ENCODE peak calls at places on chromosomes 1 and 21, in seven cellular contexts. S is upper lobe of right lung, A is endothelial cell, F is progenitor cell of endocrine pancreas, G is AG09309, V is IMR-90, P is astrocyte. U is an unnamed sample.
A peak's percentile ranks its signal among the peaks of the same experiment; 100 is the strongest.

GRCh38 chr1:37274491-37274890 is 199.9 kb upstream of the ZC3H12A start:
- DNase-seq in F (no peak), G (no peak), V (no peak), P (no peak), S (no peak), A (no peak), U (no peak)

GRCh38 chr1:112002525-112002924 is 13.1 kb upstream of the KCND3 start:
- DNase-seq in S (no peak), A (no peak), G (no peak), P (no peak), F (no peak), V (no peak), U (no peak)

GRCh38 chr1:118185083-118185899 is at the start of gene SPAG17:
- DNase-seq in P (peak; percentile 51), S (peak; percentile 77), F (peak; percentile 75), G (no peak), A (peak; percentile 89), V (peak; percentile 21), U (peak; percentile 76)

GRCh38 chr1:180482425-180483275 is 19.7 kb downstream of the ACBD6 start:
- DNase-seq in A (peak; percentile 18), P (peak; percentile 20), S (no peak), F (no peak), G (peak; percentile 23), V (peak; percentile 67), U (peak; percentile 44)

GRCh38 chr1:4741876-4742423 is 87.5 kb downstream of the AJAP1 start:
- DNase-seq in S (no peak), G (no peak), A (no peak), P (no peak), V (no peak), F (no peak), U (no peak)

GRCh38 chr1:21550866-21551475 is 41.7 kb downstream of the ALPL start:
- DNase-seq in A (no peak), V (no peak), S (no peak), G (no peak), P (no peak), F (no peak), U (no peak)

GRCh38 chr21:42459065-42459430 is 37.0 kb downstream of the RSPH1 start:
- DNase-seq in S (no peak), P (no peak), G (no peak), F (no peak), A (no peak), V (no peak), U (no peak)

GRCh38 chr1:115134850-115135484 is 45.7 kb upstream of the TSPAN2 start:
- DNase-seq in A (no peak), F (no peak), S (no peak), V (peak; percentile 82), G (peak; percentile 49), P (peak; percentile 87), U (peak; percentile 22)

GRCh38 chr1:105437847-105438246 is 1618.6 kb upstream of the PRMT6 start:
- DNase-seq in A (no peak), V (no peak), F (no peak), G (no peak), S (peak; percentile 51), P (no peak), U (no peak)

GRCh38 chr1:88878731-88879130 is 12.6 kb downstream of the GTF2B start:
- DNase-seq in S (no peak), A (no peak), F (no peak), V (peak; percentile 31), P (no peak), G (no peak), U (no peak)

GRCh38 chr21:46324390-46325072 is 575 bp downstream of the PCNT start:
- DNase-seq in S (peak; percentile 93), A (peak; percentile 88), P (peak; percentile 41), G (peak; percentile 13), F (peak; percentile 75), V (peak; percentile 70), U (peak; percentile 87)

GRCh38 chr1:30047576-30047975 is 675.8 kb downstream of the MATN1 start:
- DNase-seq in A (no peak), G (no peak), P (no peak), S (peak; percentile 40), V (no peak), F (no peak), U (no peak)

GRCh38 chr21:41558842-41559241 is 50.9 kb upstream of the TMPRSS2 start:
- DNase-seq in P (no peak), F (no peak), S (no peak), G (no peak), A (no peak), V (no peak), U (no peak)

GRCh38 chr1:209076688-209077087 is 506.8 kb upstream of the CAMK1G start:
- DNase-seq in S (no peak), F (no peak), A (no peak), V (no peak), G (no peak), P (peak; percentile 8), U (no peak)

GRCh38 chr1:201126832-201127754 is at the start of gene ASCL5:
- DNase-seq in G (no peak), F (no peak), A (no peak), V (peak; percentile 59), P (peak; percentile 23), S (peak; percentile 70), U (peak; percentile 80)

GRCh38 chr1:150678988-150679387 is 18.0 kb downstream of the GOLPH3L start:
- DNase-seq in P (no peak), A (no peak), S (no peak), F (no peak), V (no peak), G (no peak), U (no peak)

GRCh38 chr1:17984510-17985085 is 123.0 kb upstream of the IGSF21 start:
- DNase-seq in V (no peak), G (no peak), F (peak; percentile 14), P (peak; percentile 1), S (peak; percentile 33), A (peak; percentile 41), U (peak; percentile 3)

GRCh38 chr1:170967042-170967910 is 31.9 kb downstream of the MROH9 start:
- DNase-seq in S (no peak), P (peak; percentile 27), F (no peak), A (no peak), V (peak; percentile 63), G (peak; percentile 29), U (peak; percentile 18)

GRCh38 chr21:42956824-42957632 is 17.3 kb upstream of the PKNOX1 start:
- DNase-seq in V (no peak), P (no peak), G (no peak), F (no peak), S (peak; percentile 17), A (no peak), U (no peak)

GRCh38 chr1:89842547-89843278 is 21.9 kb downstream of the LRRC8D start:
- DNase-seq in G (no peak), F (no peak), S (no peak), P (peak; percentile 35), V (peak; percentile 57), A (no peak), U (no peak)

GRCh38 chr1:185342017-185342416 is 25.0 kb upstream of the IVNS1ABP start:
- DNase-seq in G (no peak), F (no peak), A (no peak), V (no peak), P (no peak), S (no peak), U (no peak)

GRCh38 chr1:245484176-245484575 is 329.4 kb downstream of the KIF26B start:
- DNase-seq in F (no peak), S (no peak), A (no peak), V (no peak), P (no peak), G (no peak), U (no peak)

GRCh38 chr1:12617901-12618660 is at the start of gene DHRS3:
- DNase-seq in S (peak; percentile 92), A (peak; percentile 74), F (peak; percentile 80), P (peak; percentile 76), V (peak; percentile 75), G (peak; percentile 66), U (peak; percentile 86)

GRCh38 chr1:224751547-224752311 is 135.6 kb downstream of the CNIH3 start:
- DNase-seq in S (no peak), V (no peak), G (no peak), F (no peak), A (no peak), P (no peak), U (no peak)

GRCh38 chr1:41102208-41102607 is 80.7 kb upstream of the SLFNL1 start:
- DNase-seq in S (peak; percentile 84), F (no peak), G (peak; percentile 97), P (peak; percentile 97), V (peak; percentile 97), A (no peak), U (peak; percentile 46)

GRCh38 chr21:35208810-35209517 is 159.9 kb upstream of the RUNX1 start:
- DNase-seq in F (no peak), V (peak; percentile 91), G (no peak), A (no peak), P (peak; percentile 94), S (no peak), U (no peak)

GRCh38 chr1:196115641-196116040 is 492.6 kb downstream of the KCNT2 start:
- DNase-seq in V (peak; percentile 70), A (no peak), F (no peak), P (peak; percentile 89), S (no peak), G (no peak), U (no peak)

GRCh38 chr1:55848906-55849305 is 633.7 kb upstream of the USP24 start:
- DNase-seq in V (peak; percentile 73), S (no peak), P (no peak), G (no peak), A (peak; percentile 12), F (no peak), U (no peak)
- TF ChIP-seq CTCF in V (peak; percentile 56), S (no peak), P (no peak), G (peak; percentile 59), A (peak; percentile 22), F (no peak), U (no peak)

GRCh38 chr1:58204284-58204683 is 342.2 kb downstream of the OMA1 start:
- DNase-seq in A (peak; percentile 7), P (no peak), F (no peak), V (no peak), G (no peak), S (no peak), U (no peak)
- TF ChIP-seq CTCF in A (peak; percentile 56), P (no peak), F (peak; percentile 41), V (peak; percentile 12), G (peak; percentile 35), S (no peak), U (no peak)

DNA sequence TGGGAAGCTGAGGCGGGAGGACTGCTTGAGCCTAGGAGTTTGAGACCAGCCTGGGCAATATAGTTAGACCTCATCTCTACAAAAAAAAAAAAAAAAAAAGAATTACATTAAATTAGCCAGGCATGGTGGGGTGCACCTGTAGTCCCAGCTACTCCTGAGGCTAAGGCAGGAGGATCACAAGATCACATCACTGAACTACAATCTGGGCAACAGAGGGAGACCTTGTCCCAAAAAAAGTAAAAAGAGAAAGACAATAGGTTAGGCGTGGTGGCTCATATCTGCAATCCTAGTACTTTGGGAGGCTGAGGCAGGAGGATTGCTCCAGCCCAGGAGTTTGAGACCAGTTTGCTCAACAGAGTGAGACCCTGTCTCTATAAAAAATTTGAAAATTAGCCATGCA is 130.3 kb downstream of the TIAM1 start:
- DNase-seq in A (no peak), V (no peak), S (no peak), F (no peak), G (no peak), P (no peak), U (no peak)
- TF ChIP-seq CTCF in A (no peak), V (no peak), S (no peak), F (no peak), G (peak; percentile 2), P (no peak), U (no peak)

DNA sequence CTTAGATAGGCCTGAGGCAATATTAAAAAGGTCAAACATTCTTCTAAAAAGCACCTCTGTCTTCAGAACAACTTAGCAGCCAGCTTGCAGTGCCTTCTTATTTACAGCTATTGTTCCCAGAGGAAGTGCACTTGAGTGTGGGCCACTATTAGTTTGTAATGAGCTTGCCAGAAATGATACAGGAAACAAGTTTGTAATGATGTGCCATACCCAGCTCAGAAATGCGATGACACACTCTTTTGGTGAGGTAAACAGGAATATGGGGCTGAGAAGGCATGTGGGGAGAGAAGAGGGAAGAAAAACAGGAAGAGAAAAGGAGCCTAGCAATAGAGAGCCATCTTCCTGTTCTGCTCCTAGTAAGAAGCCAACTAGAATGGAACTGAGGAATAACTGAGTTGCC is 295.4 kb downstream of the AGBL4 start:
- DNase-seq in F (no peak), P (peak; percentile 2), V (no peak), A (no peak), G (no peak), S (no peak), U (no peak)
- TF ChIP-seq CTCF in F (no peak), P (no peak), V (no peak), A (no peak), G (no peak), S (no peak), U (no peak)